ENCODE peak calls at places on chromosomes 13 and 19, in five cellular contexts. Y is progenitor cell of endocrine pancreas, O is hepatic stellate cell, M is AG10803, R is A549. K is an unnamed sample.

GRCh38 chr19:16153582-16154336 is 10.3 kb downstream of the HSH2D start:
- DNase-seq in Y (no peak), O (no peak), M (no peak), R (no peak), K (no peak)

GRCh38 chr13:32984857-32985626 is 31.2 kb upstream of the KL start:
- DNase-seq in Y (no peak), O (no peak), M (no peak), R (peak; percentile 54), K (peak; percentile 79)

GRCh38 chr19:46963093-46963734 is 56.4 kb upstream of the NPAS1 start:
- DNase-seq in Y (no peak), O (peak; percentile 86), M (peak; percentile 99), R (no peak), K (no peak)

GRCh38 chr19:10660346-10660745 is 6.2 kb downstream of the ILF3 start:
- DNase-seq in Y (no peak), O (no peak), M (no peak), R (no peak), K (no peak)

GRCh38 chr13:95234242-95234641 is 67.0 kb downstream of the ABCC4 start:
- DNase-seq in Y (no peak), O (no peak), M (no peak), R (no peak), K (no peak)

GRCh38 chr19:35040826-35041547 is 534 bp upstream of the HPN start:
- DNase-seq in Y (peak; percentile 48), O (peak; percentile 64), M (no peak), R (no peak), K (no peak)

GRCh38 chr19:13396256-13397080 is 109.8 kb downstream of the CACNA1A start:
- DNase-seq in Y (peak; percentile 30), O (peak; percentile 35), M (peak; percentile 71), R (peak; percentile 27), K (no peak)

GRCh38 chr19:12745166-12745897 is 6.3 kb upstream of the BEST2 start:
- DNase-seq in Y (no peak), O (no peak), M (no peak), R (no peak), K (no peak)

GRCh38 chr19:19900124-19900523 is 622 bp upstream of the ZNF93 start:
- DNase-seq in Y (no peak), O (peak; percentile 12), M (peak; percentile 80), R (no peak), K (no peak)

GRCh38 chr19:18629166-18630088 is 7.4 kb upstream of the KLHL26 start:
- DNase-seq in Y (no peak), O (no peak), M (no peak), R (no peak), K (no peak)

GRCh38 chr13:110524484-110525254 is 36.9 kb downstream of the RAB20 start:
- DNase-seq in Y (no peak), O (no peak), M (no peak), R (no peak), K (no peak)

GRCh38 chr13:113811081-113811928 is 52.3 kb downstream of the TMEM255B start:
- DNase-seq in Y (no peak), O (no peak), M (no peak), R (no peak), K (no peak)

GRCh38 chr19:51034704-51035103 is at the start of gene KLK12:
- DNase-seq in Y (no peak), O (no peak), M (no peak), R (no peak), K (no peak)

GRCh38 chr13:21137696-21138095 is 38.7 kb downstream of the SKA3 start:
- DNase-seq in Y (no peak), O (no peak), M (peak; percentile 8), R (no peak), K (no peak)

GRCh38 chr19:45400192-45400591 is 4.7 kb downstream of the PPP1R13L start:
- DNase-seq in Y (no peak), O (no peak), M (no peak), R (no peak), K (peak; percentile 78)

GRCh38 chr19:5075603-5076002 is 106.7 kb downstream of the KDM4B start:
- DNase-seq in Y (no peak), O (no peak), M (no peak), R (no peak), K (no peak)

GRCh38 chr19:13554506-13555235 is 48.4 kb upstream of the CACNA1A start:
- DNase-seq in Y (no peak), O (no peak), M (peak; percentile 7), R (no peak), K (no peak)

GRCh38 chr13:31773538-31773937 is 34.2 kb downstream of the RXFP2 start:
- DNase-seq in Y (no peak), O (peak; percentile 19), M (peak; percentile 84), R (no peak), K (no peak)

GRCh38 chr13:59677966-59678814 is 485.5 kb downstream of the DIAPH3 start:
- DNase-seq in Y (no peak), O (peak; percentile 36), M (peak; percentile 57), R (peak; percentile 6), K (peak; percentile 2)

GRCh38 chr13:99572131-99572530 is 70.9 kb downstream of the TM9SF2 start:
- DNase-seq in Y (no peak), O (no peak), M (peak; percentile 93), R (no peak), K (no peak)

GRCh38 chr19:38597075-38597474 is 20.7 kb downstream of the MAP4K1 start:
- DNase-seq in Y (no peak), O (no peak), M (no peak), R (no peak), K (no peak)

GRCh38 chr19:40622773-40623075 is 21.6 kb downstream of the LTBP4 start:
- DNase-seq in Y (no peak), O (no peak), M (no peak), R (no peak), K (no peak)

GRCh38 chr13:103130681-103131210 is 64.5 kb upstream of the SLC10A2 start:
- DNase-seq in Y (no peak), O (no peak), M (no peak), R (no peak), K (peak; percentile 6)